ENCODE peak calls at places on chromosomes 11 and 22, in seven cellular contexts. One of them, this sample, is unnamed.

GRCh38 chr22:45818130-45819085 is 146.8 kb downstream of the ATXN10 start:
- DNase-seq in GM23338: peak
- DNase-seq in Panc1: no peak
- DNase-seq in testis: peak
- DNase-seq in CD4-positive, CD25-positive, alpha-beta regulatory T cell: no peak
- DNase-seq in transverse colon: no peak
- DNase-seq in heart left ventricle: peak
- DNase-seq in this sample: no peak

GRCh38 chr11:79076526-79077115 is 364.2 kb downstream of the TENM4 start:
- DNase-seq in GM23338: peak
- DNase-seq in Panc1: no peak
- DNase-seq in testis: peak
- DNase-seq in CD4-positive, CD25-positive, alpha-beta regulatory T cell: no peak
- DNase-seq in transverse colon: peak
- DNase-seq in heart left ventricle: peak
- DNase-seq in this sample: no peak

GRCh38 chr11:107590460-107591097 is 368 bp upstream of the ELMOD1 start:
- DNase-seq in GM23338: peak
- DNase-seq in Panc1: no peak
- DNase-seq in testis: no peak
- DNase-seq in CD4-positive, CD25-positive, alpha-beta regulatory T cell: no peak
- DNase-seq in transverse colon: no peak
- DNase-seq in heart left ventricle: no peak
- DNase-seq in this sample: no peak

GRCh38 chr11:26286472-26287066 is 45.4 kb upstream of the ANO3 start:
- DNase-seq in GM23338: peak
- DNase-seq in Panc1: no peak
- DNase-seq in testis: peak
- DNase-seq in CD4-positive, CD25-positive, alpha-beta regulatory T cell: no peak
- DNase-seq in transverse colon: no peak
- DNase-seq in heart left ventricle: no peak
- DNase-seq in this sample: no peak

GRCh38 chr11:121300313-121300971 is 7.9 kb downstream of the SC5D start:
- DNase-seq in GM23338: no peak
- DNase-seq in Panc1: no peak
- DNase-seq in testis: no peak
- DNase-seq in CD4-positive, CD25-positive, alpha-beta regulatory T cell: no peak
- DNase-seq in transverse colon: no peak
- DNase-seq in heart left ventricle: peak
- DNase-seq in this sample: no peak

GRCh38 chr11:44348721-44349120 is 38.8 kb upstream of the ALX4 start:
- DNase-seq in GM23338: no peak
- DNase-seq in Panc1: no peak
- DNase-seq in testis: no peak
- DNase-seq in CD4-positive, CD25-positive, alpha-beta regulatory T cell: no peak
- DNase-seq in transverse colon: no peak
- DNase-seq in heart left ventricle: no peak
- DNase-seq in this sample: no peak

GRCh38 chr11:128928400-128928799 is 14.3 kb downstream of the TP53AIP1 start:
- DNase-seq in GM23338: no peak
- DNase-seq in Panc1: no peak
- DNase-seq in testis: no peak
- DNase-seq in CD4-positive, CD25-positive, alpha-beta regulatory T cell: no peak
- DNase-seq in transverse colon: peak
- DNase-seq in heart left ventricle: no peak
- DNase-seq in this sample: no peak

GRCh38 chr11:68271023-68271780 is 571 bp downstream of the C11orf24 start:
- DNase-seq in GM23338: peak
- DNase-seq in Panc1: peak
- DNase-seq in testis: peak
- DNase-seq in CD4-positive, CD25-positive, alpha-beta regulatory T cell: peak
- DNase-seq in transverse colon: peak
- DNase-seq in heart left ventricle: peak
- DNase-seq in this sample: no peak

GRCh38 chr11:72358461-72359405 is 75.6 kb downstream of the CLPB start:
- DNase-seq in GM23338: no peak
- DNase-seq in Panc1: no peak
- DNase-seq in testis: no peak
- DNase-seq in CD4-positive, CD25-positive, alpha-beta regulatory T cell: no peak
- DNase-seq in transverse colon: no peak
- DNase-seq in heart left ventricle: no peak
- DNase-seq in this sample: no peak
- H3K4me3 ChIP-seq in GM23338: no peak
- H3K4me3 ChIP-seq in Panc1: no peak
- H3K4me3 ChIP-seq in testis: no peak
- H3K4me3 ChIP-seq in CD4-positive, CD25-positive, alpha-beta regulatory T cell: no peak
- H3K4me3 ChIP-seq in transverse colon: no peak
- H3K4me3 ChIP-seq in heart left ventricle: no peak
- H3K4me3 ChIP-seq in this sample: no peak

GRCh38 chr22:29043906-29044575 is 17.6 kb downstream of the C22orf31 start:
- DNase-seq in GM23338: no peak
- DNase-seq in Panc1: no peak
- DNase-seq in testis: no peak
- DNase-seq in CD4-positive, CD25-positive, alpha-beta regulatory T cell: no peak
- DNase-seq in transverse colon: no peak
- DNase-seq in heart left ventricle: no peak
- DNase-seq in this sample: no peak

GRCh38 chr22:29040385-29041275 is 21.0 kb downstream of the C22orf31 start:
- DNase-seq in GM23338: peak
- DNase-seq in Panc1: peak
- DNase-seq in testis: peak
- DNase-seq in CD4-positive, CD25-positive, alpha-beta regulatory T cell: peak
- DNase-seq in transverse colon: peak
- DNase-seq in heart left ventricle: peak
- DNase-seq in this sample: peak

GRCh38 chr22:29041408-29041807 is 20.2 kb downstream of the C22orf31 start:
- DNase-seq in GM23338: no peak
- DNase-seq in Panc1: no peak
- DNase-seq in testis: no peak
- DNase-seq in CD4-positive, CD25-positive, alpha-beta regulatory T cell: no peak
- DNase-seq in transverse colon: no peak
- DNase-seq in heart left ventricle: no peak
- DNase-seq in this sample: no peak

GRCh38 chr22:29048822-29049654 is 12.6 kb downstream of the C22orf31 start:
- DNase-seq in GM23338: no peak
- DNase-seq in Panc1: no peak
- DNase-seq in testis: no peak
- DNase-seq in CD4-positive, CD25-positive, alpha-beta regulatory T cell: no peak
- DNase-seq in transverse colon: no peak
- DNase-seq in heart left ventricle: no peak
- DNase-seq in this sample: no peak

GRCh38 chr22:29044657-29045176 is 16.9 kb downstream of the C22orf31 start:
- DNase-seq in GM23338: no peak
- DNase-seq in Panc1: no peak
- DNase-seq in testis: no peak
- DNase-seq in CD4-positive, CD25-positive, alpha-beta regulatory T cell: no peak
- DNase-seq in transverse colon: no peak
- DNase-seq in heart left ventricle: no peak
- DNase-seq in this sample: no peak
- H3K4me3 ChIP-seq in GM23338: no peak
- H3K4me3 ChIP-seq in Panc1: no peak
- H3K4me3 ChIP-seq in testis: no peak
- H3K4me3 ChIP-seq in CD4-positive, CD25-positive, alpha-beta regulatory T cell: no peak
- H3K4me3 ChIP-seq in transverse colon: no peak
- H3K4me3 ChIP-seq in heart left ventricle: no peak
- H3K4me3 ChIP-seq in this sample: no peak

DNA sequence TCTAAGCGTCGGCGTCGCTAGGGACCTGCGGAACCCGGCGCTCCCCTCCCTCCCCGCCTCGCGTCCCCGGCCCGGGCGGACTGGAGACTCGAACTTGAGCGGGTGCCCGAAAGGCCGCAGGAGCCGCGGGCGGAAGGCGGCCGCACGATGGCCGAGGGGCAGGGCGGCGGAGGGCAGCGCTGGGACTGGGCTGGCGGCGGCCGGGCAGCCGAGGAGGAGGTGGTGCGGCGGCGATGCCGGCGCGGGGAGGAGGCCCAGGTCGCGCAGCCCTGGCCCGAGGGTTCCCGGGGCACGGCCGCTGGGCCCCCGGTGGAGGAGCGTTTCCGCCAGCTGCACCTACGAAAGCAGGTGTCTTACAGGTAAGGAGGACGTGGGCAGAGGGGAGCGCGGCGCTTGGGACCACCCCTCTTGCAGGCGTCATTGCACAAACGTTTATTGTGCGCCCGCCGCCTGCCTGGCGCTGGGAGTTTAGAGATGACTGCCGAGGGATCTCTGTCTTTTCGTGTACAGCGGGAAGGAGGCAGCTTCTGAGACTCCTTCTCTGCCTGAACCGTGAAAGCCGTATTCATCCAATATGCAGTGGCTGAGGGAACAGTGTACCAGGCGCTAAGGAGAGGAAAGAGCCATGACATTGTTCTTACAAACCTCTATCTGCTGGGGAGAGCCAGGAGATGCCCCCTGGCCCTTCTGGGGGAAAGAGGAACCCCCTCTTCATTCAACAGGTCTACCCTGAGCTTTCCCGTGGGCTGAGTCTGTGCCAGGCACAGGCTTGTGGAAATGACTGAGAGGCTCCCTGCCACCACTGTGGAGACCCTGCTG is 13.9 kb upstream of the DGKZ start:
- DNase-seq in GM23338: peak
- DNase-seq in Panc1: no peak
- DNase-seq in testis: no peak
- DNase-seq in CD4-positive, CD25-positive, alpha-beta regulatory T cell: no peak
- DNase-seq in transverse colon: no peak
- DNase-seq in heart left ventricle: no peak
- DNase-seq in this sample: no peak
- H3K4me3 ChIP-seq in GM23338: peak
- H3K4me3 ChIP-seq in Panc1: peak
- H3K4me3 ChIP-seq in testis: peak
- H3K4me3 ChIP-seq in CD4-positive, CD25-positive, alpha-beta regulatory T cell: peak
- H3K4me3 ChIP-seq in transverse colon: peak
- H3K4me3 ChIP-seq in heart left ventricle: peak
- H3K4me3 ChIP-seq in this sample: peak

DNA sequence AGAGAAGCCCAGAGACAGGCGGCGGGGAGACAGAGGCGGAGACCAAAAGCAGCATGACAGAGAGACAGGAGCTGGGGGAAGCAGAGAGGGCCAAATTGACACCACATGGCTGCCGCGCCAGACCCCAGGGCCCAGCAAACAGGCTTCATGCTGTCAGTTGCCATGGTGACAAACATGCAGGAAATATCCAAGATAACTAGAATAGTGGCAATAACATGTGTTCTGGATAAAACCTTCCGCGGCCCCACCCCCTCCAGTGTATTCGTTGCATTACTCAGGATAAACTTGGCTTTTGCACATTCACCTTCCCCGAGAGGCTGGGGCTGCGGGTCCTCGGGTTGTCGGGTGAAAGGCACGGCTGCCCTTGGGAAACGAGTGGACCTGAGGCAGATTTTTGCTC is 49.9 kb upstream of the CDON start:
- DNase-seq in GM23338: no peak
- DNase-seq in Panc1: no peak
- DNase-seq in testis: no peak
- DNase-seq in CD4-positive, CD25-positive, alpha-beta regulatory T cell: no peak
- DNase-seq in transverse colon: no peak
- DNase-seq in heart left ventricle: peak
- DNase-seq in this sample: no peak
- H3K4me3 ChIP-seq in GM23338: no peak
- H3K4me3 ChIP-seq in Panc1: no peak
- H3K4me3 ChIP-seq in testis: no peak
- H3K4me3 ChIP-seq in CD4-positive, CD25-positive, alpha-beta regulatory T cell: no peak
- H3K4me3 ChIP-seq in transverse colon: no peak
- H3K4me3 ChIP-seq in heart left ventricle: no peak
- H3K4me3 ChIP-seq in this sample: no peak